ENCODE peak calls at places on chromosomes 4 and X, in five cellular contexts. J is heart right ventricle, R is RWPE2, T is H9, I is mucosa of descending colon. E is an unnamed sample.

GRCh38 chrX:47578692-47579091 is 3.5 kb upstream of the TIMP1 start:
- DNase-seq in I (no peak), R (no peak), T (no peak), J (no peak), E (no peak)

GRCh38 chrX:136166221-136166855 is 19.0 kb downstream of the FHL1 start:
- DNase-seq in R (no peak), T (no peak), J (peak; percentile 23), I (no peak), E (no peak)

GRCh38 chr4:110165382-110166285 is 32.8 kb downstream of the ELOVL6 start:
- DNase-seq in R (peak; percentile 61), J (no peak), T (no peak), I (no peak), E (no peak)

GRCh38 chrX:64642482-64642881 is 247.2 kb upstream of the MTMR8 start:
- DNase-seq in J (no peak), R (no peak), T (no peak), I (no peak), E (no peak)

GRCh38 chrX:30309139-30309571 is at the start of gene NR0B1:
- DNase-seq in R (no peak), T (peak; percentile 34), J (no peak), I (no peak), E (no peak)

GRCh38 chrX:65300104-65300809 is 234.3 kb downstream of the LAS1L start:
- DNase-seq in R (no peak), I (no peak), J (no peak), T (peak; percentile 53), E (no peak)

GRCh38 chrX:23779025-23779424 is 3.9 kb upstream of the SAT1 start:
- DNase-seq in I (no peak), J (no peak), R (no peak), T (no peak), E (no peak)

GRCh38 chr4:142356797-142357196 is 489.3 kb downstream of the INPP4B start:
- DNase-seq in J (no peak), I (no peak), T (no peak), R (no peak), E (no peak)

GRCh38 chrX:13194291-13195103 is 125.4 kb downstream of the ATXN3L start:
- DNase-seq in J (no peak), T (no peak), I (no peak), R (no peak), E (no peak)

GRCh38 chr4:127416092-127416491 is 216.7 kb upstream of the INTU start:
- DNase-seq in J (no peak), I (no peak), T (no peak), R (no peak), E (no peak)

GRCh38 chrX:109600114-109600710 is 24.8 kb downstream of the KCNE5 start:
- DNase-seq in T (peak; percentile 40), R (no peak), J (no peak), I (no peak), E (peak; percentile 28)

GRCh38 chrX:54358424-54359211 is 772 bp upstream of the WNK3 start:
- DNase-seq in R (peak; percentile 39), I (peak; percentile 48), J (peak; percentile 33), T (peak; percentile 83), E (peak; percentile 32)

GRCh38 chr4:186789671-186790070 is 66.0 kb upstream of the FAT1 start:
- DNase-seq in J (no peak), R (no peak), I (no peak), T (no peak), E (no peak)

GRCh38 chr4:113222431-113222979 is 173.1 kb downstream of the ANK2 start:
- DNase-seq in J (no peak), I (no peak), T (no peak), R (no peak), E (no peak)

GRCh38 chr4:35772291-35772690 is 472.0 kb downstream of the ARAP2 start:
- DNase-seq in I (no peak), J (no peak), R (no peak), T (no peak), E (no peak)

GRCh38 chr4:158428242-158428641 is 93.4 kb upstream of the RXFP1 start:
- DNase-seq in I (no peak), T (no peak), J (no peak), R (no peak), E (no peak)

GRCh38 chr4:20773144-20773997 is 73.1 kb downstream of the PACRGL start:
- DNase-seq in J (peak; percentile 34), T (peak; percentile 73), I (no peak), R (no peak), E (no peak)

GRCh38 chr4:41517747-41518146 is 20.2 kb upstream of the LIMCH1 start:
- DNase-seq in R (no peak), T (no peak), I (no peak), J (no peak), E (no peak)

GRCh38 chr4:82801910-82802521 is 3.4 kb upstream of the SCD5 start:
- DNase-seq in R (no peak), T (no peak), J (no peak), I (no peak), E (no peak)

GRCh38 chr4:56990109-56990508 is 11.4 kb downstream of the POLR2B start:
- DNase-seq in R (no peak), J (no peak), I (no peak), T (no peak), E (no peak)

GRCh38 chr4:126004936-126005335 is 690.2 kb downstream of the FAT4 start:
- DNase-seq in T (no peak), R (no peak), J (no peak), I (no peak), E (no peak)

GRCh38 chr4:27057662-27058061 is 197.0 kb downstream of the STIM2 start:
- DNase-seq in T (no peak), R (no peak), I (no peak), J (no peak), E (no peak)

GRCh38 chrX:109393859-109394258 is 88.0 kb downstream of the GUCY2F start:
- DNase-seq in I (no peak), J (no peak), R (no peak), T (peak; percentile 55), E (no peak)

GRCh38 chr4:183177001-183177400 is 77.9 kb downstream of the WWC2 start:
- DNase-seq in I (no peak), J (no peak), R (no peak), T (no peak), E (no peak)

DNA sequence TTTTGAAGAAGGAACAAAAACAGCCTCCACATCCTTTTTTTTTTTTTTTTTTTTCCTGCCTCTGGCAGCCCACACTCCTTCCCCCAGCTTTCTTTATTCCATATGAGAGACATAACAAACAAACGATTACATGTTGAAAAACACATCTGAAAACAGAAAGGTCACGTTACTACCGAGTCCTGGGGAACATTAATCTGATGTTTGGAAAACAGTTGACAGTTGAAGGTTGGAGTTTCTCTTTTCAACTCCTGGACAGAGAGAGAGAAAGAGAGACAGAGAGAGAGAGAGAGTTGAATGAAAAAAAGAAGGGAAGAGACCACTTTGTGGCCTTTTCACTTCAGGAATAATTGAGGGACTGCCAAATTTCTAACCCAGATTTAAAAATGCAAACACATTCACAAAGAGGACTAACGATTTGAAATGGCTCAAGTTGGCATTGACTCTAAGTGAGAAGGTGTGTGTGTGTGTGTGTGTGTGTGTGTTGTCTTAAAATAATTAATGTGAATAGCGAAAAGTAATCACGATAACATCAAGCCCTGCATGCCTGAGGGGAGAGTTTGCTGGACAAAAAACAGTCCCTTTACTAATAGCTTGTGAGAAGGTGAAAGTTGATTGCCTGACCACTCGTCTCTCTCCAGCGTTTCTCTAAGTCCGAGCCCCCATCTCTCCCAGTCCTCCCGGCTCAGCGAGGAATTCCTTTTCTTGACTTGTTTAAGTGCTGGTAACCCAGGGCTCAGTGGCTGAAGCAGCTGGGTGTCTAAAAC is 67.3 kb downstream of the FBXO8 start:
- DNase-seq in I (no peak), R (no peak), J (no peak), T (no peak), E (no peak)
- H3K4me1 ChIP-seq in I (peaks cover 20% of the 10 kb centered on the region), R (no peaks in the 10 kb centered on the region), J (peaks cover 33% of the 10 kb centered on the region), T (peaks cover 2% of the 10 kb centered on the region), E (no peaks in the 10 kb centered on the region)

GRCh38 chr4:16032871-16033505 is 50.8 kb downstream of the PROM1 start:
- DNase-seq in T (peak; percentile 32), J (no peak), R (no peak), I (no peak), E (no peak)
- H3K4me1 ChIP-seq in T (peaks cover 29% of the 10 kb centered on the region), J (peaks cover 37% of the 10 kb centered on the region), R (no peaks in the 10 kb centered on the region), I (no peaks in the 10 kb centered on the region), E (peaks cover 10% of the 10 kb centered on the region)

GRCh38 chrX:78106651-78106986 is 2.6 kb downstream of the PGK1 start:
- DNase-seq in J (no peak), R (no peak), T (no peak), I (no peak), E (no peak)

GRCh38 chrX:78109458-78109857 is 5.4 kb downstream of the PGK1 start:
- DNase-seq in T (no peak), I (no peak), J (no peak), R (no peak), E (no peak)

GRCh38 chrX:78116365-78116764 is 12.3 kb downstream of the PGK1 start:
- DNase-seq in R (no peak), J (no peak), I (no peak), T (no peak), E (no peak)

GRCh38 chrX:78105944-78106650 is 2.0 kb downstream of the PGK1 start:
- DNase-seq in T (no peak), R (no peak), I (no peak), J (no peak), E (no peak)

DNA sequence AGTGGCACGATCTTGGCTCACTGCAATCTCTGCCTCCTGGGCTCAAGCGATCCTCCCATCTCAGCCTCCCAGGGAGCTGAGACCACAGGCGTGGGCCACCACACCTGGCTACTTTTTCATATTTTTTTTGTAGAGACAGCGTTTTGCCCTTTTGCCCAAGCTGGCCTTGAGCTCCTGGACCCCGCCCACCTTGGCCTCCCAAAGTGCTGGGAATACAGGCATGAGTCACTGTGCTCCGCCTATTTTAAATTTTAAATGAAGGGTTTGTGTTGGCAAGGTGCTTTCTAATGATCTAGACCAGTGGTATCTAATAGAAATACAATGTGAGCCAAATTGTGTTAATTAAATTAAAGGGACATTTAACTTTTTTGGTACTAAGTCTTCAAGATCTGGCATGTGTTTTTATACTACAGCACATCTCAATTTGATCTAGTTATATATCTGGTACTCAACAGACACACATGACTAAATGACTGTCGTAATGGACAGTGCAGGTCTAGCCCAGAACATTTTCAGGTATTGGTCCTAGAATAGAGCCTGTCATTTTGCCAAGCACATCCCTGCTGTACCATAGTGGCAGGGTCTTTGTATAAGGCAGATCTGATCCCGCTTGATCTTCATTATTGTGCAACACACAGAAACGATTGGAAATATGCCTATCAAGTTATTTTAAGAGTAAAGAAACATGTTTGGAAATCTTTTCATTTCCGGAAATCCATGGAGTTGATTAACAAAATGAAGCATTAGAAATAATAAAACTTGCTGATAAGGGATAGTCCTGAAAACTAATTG is 7.3 kb downstream of the PGK1 start:
- DNase-seq in I (no peak), J (no peak), T (no peak), R (no peak), E (no peak)
- H3K4me1 ChIP-seq in I (peaks cover 22% of the 10 kb centered on the region), J (peaks cover 58% of the 10 kb centered on the region), T (no peaks in the 10 kb centered on the region), R (no peaks in the 10 kb centered on the region), E (peaks cover 6% of the 10 kb centered on the region)

GRCh38 chr4:88008133-88008621 is 742 bp downstream of the PKD2 start:
- DNase-seq in I (peak; percentile 55), J (peak; percentile 30), R (no peak), T (peak; percentile 52), E (peak; percentile 67)

GRCh38 chr4:88008624-88009235 is 1.3 kb downstream of the PKD2 start:
- DNase-seq in R (no peak), J (no peak), I (no peak), T (no peak), E (no peak)

GRCh38 chr4:88009871-88010270 is 2.4 kb downstream of the PKD2 start:
- DNase-seq in I (no peak), J (no peak), R (no peak), T (no peak), E (no peak)

GRCh38 chr4:88012652-88013051 is 5.2 kb downstream of the PKD2 start:
- DNase-seq in R (no peak), I (no peak), J (no peak), T (no peak), E (no peak)

GRCh38 chr4:88010921-88011320 is 3.5 kb downstream of the PKD2 start:
- DNase-seq in R (no peak), J (no peak), I (no peak), T (no peak), E (no peak)
- H3K4me1 ChIP-seq in R (peaks cover 22% of the 10 kb centered on the region), J (peaks cover 70% of the 10 kb centered on the region), I (peaks cover 6% of the 10 kb centered on the region), T (peaks cover 14% of the 10 kb centered on the region), E (peaks cover 48% of the 10 kb centered on the region)

E was measured in heart left ventricle.